ENCODE peak calls at places on chromosomes 2 and 18, in ten cellular contexts. One of them, this sample, is unnamed.

GRCh38 chr18:56565059-56565458 is 73.3 kb downstream of the TXNL1 start:
- DNase-seq in HL-60: no peak
- DNase-seq in omental fat pad: no peak
- DNase-seq in GM06990: no peak
- DNase-seq in IMR-90: no peak
- DNase-seq in heart left ventricle: no peak
- DNase-seq in fibroblast of pulmonary artery: no peak
- DNase-seq in neural progenitor cell: no peak
- DNase-seq in PC-3: no peak
- DNase-seq in mesothelial cell of epicardium: no peak
- DNase-seq in this sample: no peak

GRCh38 chr2:182650704-182651103 is 65.4 kb upstream of the DNAJC10 start:
- DNase-seq in fibroblast of pulmonary artery: peak; percentile 87
- DNase-seq in GM06990: peak; percentile 15
- DNase-seq in neural progenitor cell: peak; percentile 36
- DNase-seq in omental fat pad: no peak
- DNase-seq in mesothelial cell of epicardium: no peak
- DNase-seq in heart left ventricle: no peak
- DNase-seq in IMR-90: peak; percentile 76
- DNase-seq in PC-3: peak; percentile 61
- DNase-seq in HL-60: peak; percentile 11
- DNase-seq in this sample: no peak

GRCh38 chr2:95333056-95333455 is 35.9 kb downstream of the KCNIP3 start:
- DNase-seq in PC-3: no peak
- DNase-seq in IMR-90: no peak
- DNase-seq in heart left ventricle: no peak
- DNase-seq in neural progenitor cell: no peak
- DNase-seq in fibroblast of pulmonary artery: no peak
- DNase-seq in mesothelial cell of epicardium: no peak
- DNase-seq in omental fat pad: no peak
- DNase-seq in HL-60: no peak
- DNase-seq in GM06990: no peak
- DNase-seq in this sample: no peak

GRCh38 chr2:80117401-80117800 is 187.2 kb downstream of the LRRTM1 start:
- DNase-seq in neural progenitor cell: no peak
- DNase-seq in fibroblast of pulmonary artery: no peak
- DNase-seq in PC-3: no peak
- DNase-seq in HL-60: no peak
- DNase-seq in GM06990: no peak
- DNase-seq in IMR-90: peak; percentile 11
- DNase-seq in heart left ventricle: no peak
- DNase-seq in mesothelial cell of epicardium: no peak
- DNase-seq in omental fat pad: no peak
- DNase-seq in this sample: no peak

GRCh38 chr2:109128466-109129355 is at the start of gene SH3RF3:
- DNase-seq in neural progenitor cell: peak; percentile 68
- DNase-seq in GM06990: peak; percentile 45
- DNase-seq in heart left ventricle: peak; percentile 65
- DNase-seq in mesothelial cell of epicardium: no peak
- DNase-seq in omental fat pad: no peak
- DNase-seq in IMR-90: peak; percentile 53
- DNase-seq in fibroblast of pulmonary artery: peak; percentile 69
- DNase-seq in HL-60: peak; percentile 49
- DNase-seq in PC-3: peak; percentile 50
- DNase-seq in this sample: peak; percentile 86

GRCh38 chr2:127356531-127356930 is 31.2 kb downstream of the MAP3K2 start:
- DNase-seq in heart left ventricle: no peak
- DNase-seq in GM06990: no peak
- DNase-seq in omental fat pad: no peak
- DNase-seq in IMR-90: no peak
- DNase-seq in HL-60: no peak
- DNase-seq in fibroblast of pulmonary artery: no peak
- DNase-seq in neural progenitor cell: no peak
- DNase-seq in mesothelial cell of epicardium: no peak
- DNase-seq in PC-3: no peak
- DNase-seq in this sample: no peak

GRCh38 chr18:33444699-33445098 is 4.2 kb upstream of the CCDC178 start:
- DNase-seq in IMR-90: no peak
- DNase-seq in omental fat pad: no peak
- DNase-seq in PC-3: no peak
- DNase-seq in fibroblast of pulmonary artery: no peak
- DNase-seq in HL-60: no peak
- DNase-seq in neural progenitor cell: no peak
- DNase-seq in GM06990: no peak
- DNase-seq in heart left ventricle: no peak
- DNase-seq in mesothelial cell of epicardium: no peak
- DNase-seq in this sample: no peak

GRCh38 chr2:191385416-191386160 is 140.4 kb downstream of the MYO1B start:
- DNase-seq in heart left ventricle: no peak
- DNase-seq in HL-60: no peak
- DNase-seq in GM06990: no peak
- DNase-seq in fibroblast of pulmonary artery: no peak
- DNase-seq in mesothelial cell of epicardium: no peak
- DNase-seq in PC-3: peak; percentile 27
- DNase-seq in IMR-90: peak; percentile 44
- DNase-seq in omental fat pad: no peak
- DNase-seq in neural progenitor cell: no peak
- DNase-seq in this sample: no peak

GRCh38 chr2:64017811-64018714 is 1.2 kb downstream of the VPS54 start:
- DNase-seq in HL-60: no peak
- DNase-seq in IMR-90: peak; percentile 38
- DNase-seq in GM06990: no peak
- DNase-seq in PC-3: peak; percentile 43
- DNase-seq in omental fat pad: no peak
- DNase-seq in fibroblast of pulmonary artery: peak; percentile 47
- DNase-seq in heart left ventricle: no peak
- DNase-seq in neural progenitor cell: peak; percentile 29
- DNase-seq in mesothelial cell of epicardium: no peak
- DNase-seq in this sample: no peak

GRCh38 chr2:237533668-237534138 is 32.7 kb upstream of the PRLH start:
- DNase-seq in heart left ventricle: no peak
- DNase-seq in GM06990: no peak
- DNase-seq in IMR-90: no peak
- DNase-seq in PC-3: peak; percentile 22
- DNase-seq in mesothelial cell of epicardium: no peak
- DNase-seq in neural progenitor cell: no peak
- DNase-seq in fibroblast of pulmonary artery: no peak
- DNase-seq in HL-60: no peak
- DNase-seq in omental fat pad: no peak
- DNase-seq in this sample: no peak

GRCh38 chr2:239696559-239697207 is 295.9 kb upstream of the HDAC4 start:
- DNase-seq in GM06990: no peak
- DNase-seq in omental fat pad: no peak
- DNase-seq in mesothelial cell of epicardium: no peak
- DNase-seq in PC-3: no peak
- DNase-seq in fibroblast of pulmonary artery: no peak
- DNase-seq in HL-60: no peak
- DNase-seq in heart left ventricle: no peak
- DNase-seq in neural progenitor cell: no peak
- DNase-seq in IMR-90: no peak
- DNase-seq in this sample: peak; percentile 35

GRCh38 chr2:15726321-15727057 is 134.8 kb downstream of the DDX1 start:
- DNase-seq in HL-60: no peak
- DNase-seq in omental fat pad: no peak
- DNase-seq in heart left ventricle: no peak
- DNase-seq in IMR-90: no peak
- DNase-seq in PC-3: no peak
- DNase-seq in fibroblast of pulmonary artery: no peak
- DNase-seq in mesothelial cell of epicardium: no peak
- DNase-seq in GM06990: no peak
- DNase-seq in neural progenitor cell: no peak
- DNase-seq in this sample: no peak

GRCh38 chr18:76771132-76771824 is 51.1 kb upstream of the ZNF236 start:
- DNase-seq in GM06990: no peak
- DNase-seq in IMR-90: no peak
- DNase-seq in fibroblast of pulmonary artery: no peak
- DNase-seq in omental fat pad: no peak
- DNase-seq in mesothelial cell of epicardium: no peak
- DNase-seq in HL-60: no peak
- DNase-seq in neural progenitor cell: peak; percentile 42
- DNase-seq in PC-3: no peak
- DNase-seq in heart left ventricle: no peak
- DNase-seq in this sample: no peak

GRCh38 chr2:232075080-232075479 is 113.6 kb downstream of the DIS3L2 start:
- DNase-seq in neural progenitor cell: no peak
- DNase-seq in IMR-90: peak; percentile 73
- DNase-seq in omental fat pad: no peak
- DNase-seq in fibroblast of pulmonary artery: peak; percentile 64
- DNase-seq in GM06990: no peak
- DNase-seq in heart left ventricle: no peak
- DNase-seq in mesothelial cell of epicardium: no peak
- DNase-seq in PC-3: peak; percentile 8
- DNase-seq in HL-60: no peak
- DNase-seq in this sample: no peak

DNA sequence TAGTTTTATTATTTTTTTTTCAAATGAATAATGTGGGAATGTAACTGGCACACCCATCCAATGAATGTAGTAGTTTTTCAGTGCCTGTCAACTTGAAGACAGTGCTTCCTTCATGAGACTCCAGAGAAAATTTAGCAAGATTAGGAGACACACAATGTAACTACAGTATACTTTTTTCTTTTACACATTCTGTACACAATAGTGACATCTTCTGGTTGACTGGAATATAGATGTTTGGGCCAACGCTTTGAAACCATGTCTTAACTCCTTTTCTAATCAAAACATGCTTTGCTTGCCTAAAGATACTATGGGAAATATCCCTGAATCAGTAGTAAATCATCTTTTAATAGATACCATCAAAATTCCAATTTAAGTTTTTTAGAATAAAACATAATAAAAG is 229.5 kb upstream of the ZC3H15 start:
- DNase-seq in HL-60: no peak
- DNase-seq in GM06990: no peak
- DNase-seq in neural progenitor cell: peak; percentile 42
- DNase-seq in omental fat pad: no peak
- DNase-seq in heart left ventricle: no peak
- DNase-seq in IMR-90: peak; percentile 44
- DNase-seq in PC-3: peak; percentile 76
- DNase-seq in mesothelial cell of epicardium: no peak
- DNase-seq in fibroblast of pulmonary artery: peak; percentile 66
- DNase-seq in this sample: no peak
- TF ChIP-seq CTCF in HL-60: no peak
- TF ChIP-seq CTCF in GM06990: peak; percentile 46
- TF ChIP-seq CTCF in neural progenitor cell: peak; percentile 66
- TF ChIP-seq CTCF in omental fat pad: no peak
- TF ChIP-seq CTCF in heart left ventricle: peak; percentile 60
- TF ChIP-seq CTCF in IMR-90: peak; percentile 61
- TF ChIP-seq CTCF in PC-3: peak; percentile 88
- TF ChIP-seq CTCF in mesothelial cell of epicardium: no peak
- TF ChIP-seq CTCF in fibroblast of pulmonary artery: peak; percentile 61
- TF ChIP-seq CTCF in this sample: peak; percentile 22

GRCh38 chr2:234249006-234249405 is 198.5 kb downstream of the SPP2 start:
- DNase-seq in neural progenitor cell: no peak
- DNase-seq in fibroblast of pulmonary artery: no peak
- DNase-seq in GM06990: no peak
- DNase-seq in omental fat pad: no peak
- DNase-seq in HL-60: no peak
- DNase-seq in PC-3: no peak
- DNase-seq in mesothelial cell of epicardium: no peak
- DNase-seq in IMR-90: no peak
- DNase-seq in heart left ventricle: no peak
- DNase-seq in this sample: no peak
- TF ChIP-seq CTCF in neural progenitor cell: no peak
- TF ChIP-seq CTCF in fibroblast of pulmonary artery: no peak
- TF ChIP-seq CTCF in GM06990: no peak
- TF ChIP-seq CTCF in omental fat pad: no peak
- TF ChIP-seq CTCF in HL-60: no peak
- TF ChIP-seq CTCF in PC-3: peak; percentile 25
- TF ChIP-seq CTCF in mesothelial cell of epicardium: no peak
- TF ChIP-seq CTCF in IMR-90: no peak
- TF ChIP-seq CTCF in heart left ventricle: no peak
- TF ChIP-seq CTCF in this sample: no peak

DNA sequence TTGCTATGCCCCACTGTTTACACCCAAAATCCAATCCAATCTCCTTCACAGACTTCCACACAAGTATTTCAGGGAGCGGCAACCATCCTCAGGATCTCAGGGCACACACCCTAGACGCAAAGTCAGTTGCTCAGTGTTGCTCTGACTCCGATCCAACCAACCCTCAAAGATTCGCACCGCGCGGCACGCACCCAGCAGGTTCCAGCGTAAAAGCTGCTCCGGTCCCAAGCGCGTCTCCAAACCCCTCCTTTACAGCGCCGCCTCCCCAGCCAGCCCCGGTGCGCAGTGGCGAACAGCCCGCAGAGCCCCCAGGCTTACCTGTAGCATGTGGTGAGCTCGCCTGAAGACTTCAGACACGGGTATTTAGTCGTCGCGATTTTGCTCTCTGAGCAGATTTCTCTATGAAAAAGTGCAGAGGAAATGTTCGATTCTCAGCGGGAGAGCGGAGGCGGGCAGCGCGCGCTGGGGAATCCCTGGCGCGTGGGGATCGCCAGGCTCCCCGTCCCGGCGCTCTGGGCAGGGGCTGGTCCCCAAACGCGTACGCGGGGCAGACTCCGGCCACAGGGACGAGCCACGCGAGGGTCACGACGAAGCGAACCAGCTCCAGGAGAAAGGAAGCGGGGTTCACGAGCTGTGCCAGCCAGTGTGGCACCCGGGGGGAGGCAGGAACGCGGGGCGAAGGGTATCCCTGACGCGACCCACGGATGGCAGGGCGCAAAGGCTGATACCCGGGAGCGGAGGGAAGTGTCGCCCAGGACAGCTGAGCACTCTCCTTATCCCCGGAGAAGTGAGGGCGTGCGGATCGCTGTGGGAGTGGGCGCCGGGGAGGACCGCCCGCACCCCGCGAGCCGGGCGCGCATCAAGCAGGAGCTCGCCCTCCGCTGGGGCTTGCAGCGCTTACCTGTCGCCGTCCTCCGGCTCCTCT is 650 bp downstream of the CCBE1 start:
- DNase-seq in GM06990: no peak
- DNase-seq in heart left ventricle: no peak
- DNase-seq in mesothelial cell of epicardium: no peak
- DNase-seq in PC-3: peak; percentile 66
- DNase-seq in IMR-90: peak; percentile 59
- DNase-seq in neural progenitor cell: peak; percentile 67
- DNase-seq in HL-60: no peak
- DNase-seq in fibroblast of pulmonary artery: peak; percentile 44
- DNase-seq in omental fat pad: no peak
- DNase-seq in this sample: no peak
- TF ChIP-seq CTCF in GM06990: no peak
- TF ChIP-seq CTCF in heart left ventricle: no peak
- TF ChIP-seq CTCF in mesothelial cell of epicardium: no peak
- TF ChIP-seq CTCF in PC-3: no peak
- TF ChIP-seq CTCF in IMR-90: no peak
- TF ChIP-seq CTCF in neural progenitor cell: no peak
- TF ChIP-seq CTCF in HL-60: no peak
- TF ChIP-seq CTCF in fibroblast of pulmonary artery: no peak
- TF ChIP-seq CTCF in omental fat pad: no peak
- TF ChIP-seq CTCF in this sample: no peak

GRCh38 chr2:100818606-100819364 is 1.2 kb upstream of the NPAS2 start:
- DNase-seq in fibroblast of pulmonary artery: peak; percentile 93
- DNase-seq in GM06990: no peak
- DNase-seq in IMR-90: peak; percentile 72
- DNase-seq in heart left ventricle: peak; percentile 88
- DNase-seq in mesothelial cell of epicardium: no peak
- DNase-seq in neural progenitor cell: peak; percentile 83
- DNase-seq in HL-60: no peak
- DNase-seq in omental fat pad: no peak
- DNase-seq in PC-3: peak; percentile 79
- DNase-seq in this sample: no peak
- TF ChIP-seq CTCF in fibroblast of pulmonary artery: peak; percentile 31
- TF ChIP-seq CTCF in GM06990: no peak
- TF ChIP-seq CTCF in IMR-90: peak; percentile 32
- TF ChIP-seq CTCF in heart left ventricle: peak; percentile 29
- TF ChIP-seq CTCF in mesothelial cell of epicardium: no peak
- TF ChIP-seq CTCF in neural progenitor cell: peak; percentile 59
- TF ChIP-seq CTCF in HL-60: no peak
- TF ChIP-seq CTCF in omental fat pad: no peak
- TF ChIP-seq CTCF in PC-3: peak; percentile 60
- TF ChIP-seq CTCF in this sample: peak; percentile 6